ENCODE peak calls at places on chromosomes 12 and 14, in seven cellular contexts. T is fibroblast of lung; S is CD4-positive, alpha-beta memory T cell; M is GM23248; F is PC-9; Q is heart right ventricle; C is effector memory CD4-positive, alpha-beta T cell. J is an unnamed sample. For H3K4me1, the result is how much of the 10 kb centered on the place peaks cover.

GRCh38 chr14:33432407-33433023 is 493.8 kb downstream of the NPAS3 start:
- DNase-seq in T (peak), S (no peak), M (peak), F (no peak), Q (no peak), C (no peak), J (no peak)

GRCh38 chr12:62434504-62435336 is 31.9 kb upstream of the MON2 start:
- DNase-seq in T (no peak), S (no peak), M (peak), F (no peak), Q (no peak), C (no peak), J (peak)

GRCh38 chr12:47758834-47759690 is at the start of gene RAPGEF3:
- DNase-seq in T (peak), S (peak), M (peak), F (peak), Q (peak), C (peak), J (peak)

GRCh38 chr12:57890191-57891120 is 43.9 kb upstream of the CTDSP2 start:
- DNase-seq in T (peak), S (no peak), M (peak), F (peak), Q (no peak), C (no peak), J (no peak)

GRCh38 chr12:55780695-55781094 is 36.8 kb downstream of the SARNP start:
- DNase-seq in T (peak), S (no peak), M (peak), F (no peak), Q (no peak), C (no peak), J (no peak)

GRCh38 chr14:91729756-91730155 is 2.1 kb downstream of the CATSPERB start:
- DNase-seq in T (no peak), S (no peak), M (peak), F (no peak), Q (no peak), C (no peak), J (no peak)

GRCh38 chr12:117342682-117343081 is 18.7 kb downstream of the NOS1 start:
- DNase-seq in T (no peak), S (no peak), M (no peak), F (no peak), Q (no peak), C (no peak), J (no peak)

GRCh38 chr12:20748198-20748597 is 53.1 kb downstream of the SLCO1C1 start:
- DNase-seq in T (no peak), S (no peak), M (no peak), F (no peak), Q (no peak), C (no peak), J (no peak)

GRCh38 chr12:2179953-2180736 is 127.4 kb downstream of the CACNA1C start:
- DNase-seq in T (peak), S (no peak), M (peak), F (no peak), Q (peak), C (no peak), J (no peak)

GRCh38 chr12:93347054-93347786 is 30.5 kb upstream of the NUDT4 start:
- DNase-seq in T (no peak), S (no peak), M (no peak), F (no peak), Q (no peak), C (no peak), J (no peak)

GRCh38 chr14:23559010-23559920 is 3.2 kb downstream of the THTPA start:
- DNase-seq in T (peak), S (peak), M (peak), F (no peak), Q (no peak), C (peak), J (no peak)

GRCh38 chr12:115078988-115079387 is 395.0 kb upstream of the TBX3 start:
- DNase-seq in T (no peak), S (no peak), M (no peak), F (no peak), Q (no peak), C (no peak), J (no peak)

GRCh38 chr14:46344327-46344937 is 307.1 kb downstream of the RPL10L start:
- DNase-seq in T (peak), S (no peak), M (peak), F (no peak), Q (no peak), C (no peak), J (no peak)

GRCh38 chr14:69287096-69287991 is 27.4 kb downstream of the GALNT16 start:
- DNase-seq in T (peak), S (no peak), M (peak), F (peak), Q (no peak), C (no peak), J (no peak)

GRCh38 chr12:116332705-116333380 is 55.4 kb upstream of the MED13L start:
- DNase-seq in T (no peak), S (no peak), M (no peak), F (no peak), Q (no peak), C (no peak), J (no peak)

GRCh38 chr14:99389171-99389826 is 91.4 kb downstream of the SETD3 start:
- DNase-seq in T (peak), S (no peak), M (peak), F (no peak), Q (peak), C (peak), J (no peak)

GRCh38 chr12:20319374-20319773 is 49.0 kb upstream of the PDE3A start:
- DNase-seq in T (no peak), S (no peak), M (no peak), F (no peak), Q (peak), C (no peak), J (no peak)

GRCh38 chr12:112381421-112381897 is 772 bp downstream of the HECTD4 start:
- DNase-seq in T (no peak), S (peak), M (peak), F (no peak), Q (peak), C (peak), J (no peak)

GRCh38 chr12:59087077-59087673 is 166.9 kb upstream of the LRIG3 start:
- DNase-seq in T (no peak), S (no peak), M (peak), F (no peak), Q (no peak), C (no peak), J (no peak)

GRCh38 chr12:57368349-57369095 is 62.3 kb downstream of the R3HDM2 start:
- DNase-seq in T (no peak), S (no peak), M (peak), F (no peak), Q (no peak), C (no peak), J (no peak)

GRCh38 chr12:75120202-75120774 is 89.4 kb downstream of the KCNC2 start:
- DNase-seq in T (peak), S (no peak), M (no peak), F (no peak), Q (no peak), C (no peak), J (no peak)

GRCh38 chr12:24463392-24463791 is 485.5 kb downstream of the BCAT1 start:
- DNase-seq in T (no peak), S (no peak), M (no peak), F (no peak), Q (no peak), C (no peak), J (no peak)

GRCh38 chr14:71054706-71055105 is 147.4 kb downstream of the PCNX1 start:
- DNase-seq in T (no peak), S (no peak), M (no peak), F (no peak), Q (no peak), C (no peak), J (no peak)

GRCh38 chr12:3202734-3203446 is 125.7 kb downstream of the TSPAN9 start:
- DNase-seq in T (no peak), S (peak), M (peak), F (no peak), Q (peak), C (peak), J (no peak)

GRCh38 chr12:6450869-6451347 is 934 bp upstream of the TAPBPL start:
- DNase-seq in T (no peak), S (no peak), M (no peak), F (no peak), Q (no peak), C (no peak), J (peak)

GRCh38 chr12:56596815-56597214 is 33.3 kb downstream of the BAZ2A start:
- DNase-seq in T (no peak), S (no peak), M (no peak), F (no peak), Q (no peak), C (no peak), J (no peak)

GRCh38 chr12:6341439-6342139 is at the start of gene TNFRSF1A:
- DNase-seq in T (peak), S (peak), M (peak), F (peak), Q (peak), C (no peak), J (no peak)

GRCh38 chr14:50064993-50065392 is 51.4 kb downstream of the VCPKMT start:
- DNase-seq in T (peak), S (peak), M (peak), F (no peak), Q (peak), C (peak), J (no peak)

GRCh38 chr12:131901431-131902331 is 7.3 kb downstream of the ULK1 start:
- DNase-seq in T (no peak), S (no peak), M (no peak), F (no peak), Q (peak), C (no peak), J (no peak)
- H3K4me1 ChIP-seq in T (under half), S (under half), M (under half), F (under half), Q (under half), C (under half), J (half or more)

GRCh38 chr12:124508323-124509096 is 58.9 kb downstream of the NCOR2 start:
- DNase-seq in T (peak), S (no peak), M (peak), F (no peak), Q (no peak), C (no peak), J (no peak)
- H3K4me1 ChIP-seq in T (under half), S (under half), M (under half), F (half or more), Q (under half), C (under half), J (half or more)

GRCh38 chr12:179885-180284 is 34.1 kb downstream of the SLC6A12 start:
- DNase-seq in T (no peak), S (no peak), M (no peak), F (no peak), Q (no peak), C (no peak), J (no peak)
- H3K4me1 ChIP-seq in T (under half), S (under half), M (under half), F (under half), Q (under half), C (under half), J (under half)

DNA sequence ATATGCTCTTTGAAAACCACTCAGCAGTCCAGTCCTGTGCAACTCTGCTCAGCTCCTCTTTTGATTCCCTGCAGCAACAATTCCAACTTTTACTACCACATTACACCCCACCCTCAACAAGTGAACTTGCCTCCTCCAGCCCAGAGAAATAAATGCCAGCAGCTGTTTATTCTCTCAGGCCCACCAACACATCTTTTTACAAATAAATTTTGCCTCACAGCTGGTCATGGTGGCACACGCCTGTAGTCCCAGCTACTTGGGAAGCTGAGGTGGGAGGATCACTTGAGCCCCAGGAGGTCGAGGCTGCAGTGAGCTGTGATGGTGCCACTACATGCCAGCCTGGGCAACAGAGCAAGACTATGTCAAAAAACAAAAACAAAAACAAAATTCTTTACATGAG is 9.8 kb downstream of the SNX6 start:
- DNase-seq in T (no peak), S (no peak), M (no peak), F (no peak), Q (no peak), C (no peak), J (no peak)
- H3K4me1 ChIP-seq in T (under half), S (under half), M (under half), F (under half), Q (under half), C (under half), J (under half)

J was measured in suprapubic skin.